ENCODE peak calls at places on chromosomes 11 and 22, in ten cellular contexts. One of them, this sample, is unnamed.

GRCh38 chr22:43381693-43382092 is 30.1 kb upstream of the MPPED1 start:
- DNase-seq in Peyer's patch: no peak
- DNase-seq in osteoblast: no peak
- DNase-seq in tibial artery: no peak
- DNase-seq in IMR-90: peak
- DNase-seq in iPS DF 6.9: no peak
- DNase-seq in lung: no peak
- DNase-seq in PC-3: no peak
- DNase-seq in endothelial cell of umbilical vein: no peak
- DNase-seq in SJSA1: no peak
- DNase-seq in this sample: no peak

GRCh38 chr11:117822031-117822521 is 2.5 kb downstream of the FXYD2 start:
- DNase-seq in SJSA1: no peak
- DNase-seq in IMR-90: no peak
- DNase-seq in endothelial cell of umbilical vein: no peak
- DNase-seq in PC-3: peak
- DNase-seq in lung: no peak
- DNase-seq in Peyer's patch: peak
- DNase-seq in tibial artery: no peak
- DNase-seq in iPS DF 6.9: no peak
- DNase-seq in osteoblast: peak
- DNase-seq in this sample: no peak

GRCh38 chr11:46183819-46184218 is 62.6 kb upstream of the PHF21A start:
- DNase-seq in PC-3: peak
- DNase-seq in IMR-90: peak
- DNase-seq in tibial artery: no peak
- DNase-seq in osteoblast: peak
- DNase-seq in SJSA1: no peak
- DNase-seq in lung: no peak
- DNase-seq in Peyer's patch: no peak
- DNase-seq in endothelial cell of umbilical vein: no peak
- DNase-seq in iPS DF 6.9: no peak
- DNase-seq in this sample: no peak

GRCh38 chr11:76321340-76321739 is 59.6 kb downstream of the THAP12 start:
- DNase-seq in osteoblast: no peak
- DNase-seq in iPS DF 6.9: no peak
- DNase-seq in IMR-90: no peak
- DNase-seq in PC-3: no peak
- DNase-seq in Peyer's patch: no peak
- DNase-seq in lung: no peak
- DNase-seq in SJSA1: no peak
- DNase-seq in endothelial cell of umbilical vein: no peak
- DNase-seq in tibial artery: no peak
- DNase-seq in this sample: no peak

GRCh38 chr11:86214710-86215109 is 29.8 kb upstream of the EED start:
- DNase-seq in PC-3: peak
- DNase-seq in endothelial cell of umbilical vein: no peak
- DNase-seq in iPS DF 6.9: no peak
- DNase-seq in IMR-90: no peak
- DNase-seq in SJSA1: no peak
- DNase-seq in lung: no peak
- DNase-seq in osteoblast: no peak
- DNase-seq in Peyer's patch: no peak
- DNase-seq in tibial artery: no peak
- DNase-seq in this sample: no peak

GRCh38 chr22:36998620-36999351 is 20.5 kb downstream of the TST start:
- DNase-seq in Peyer's patch: no peak
- DNase-seq in SJSA1: no peak
- DNase-seq in PC-3: no peak
- DNase-seq in iPS DF 6.9: no peak
- DNase-seq in endothelial cell of umbilical vein: no peak
- DNase-seq in IMR-90: peak
- DNase-seq in lung: no peak
- DNase-seq in osteoblast: peak
- DNase-seq in tibial artery: no peak
- DNase-seq in this sample: no peak

GRCh38 chr11:106706355-106706754 is 311.9 kb downstream of the GUCY1A2 start:
- DNase-seq in PC-3: peak
- DNase-seq in SJSA1: peak
- DNase-seq in IMR-90: peak
- DNase-seq in iPS DF 6.9: no peak
- DNase-seq in lung: no peak
- DNase-seq in osteoblast: no peak
- DNase-seq in Peyer's patch: no peak
- DNase-seq in tibial artery: no peak
- DNase-seq in endothelial cell of umbilical vein: no peak
- DNase-seq in this sample: no peak

GRCh38 chr11:44628730-44629361 is 63.4 kb downstream of the CD82 start:
- DNase-seq in lung: peak
- DNase-seq in PC-3: no peak
- DNase-seq in tibial artery: peak
- DNase-seq in SJSA1: no peak
- DNase-seq in IMR-90: no peak
- DNase-seq in iPS DF 6.9: no peak
- DNase-seq in Peyer's patch: peak
- DNase-seq in endothelial cell of umbilical vein: no peak
- DNase-seq in osteoblast: no peak
- DNase-seq in this sample: no peak

GRCh38 chr11:71321433-71322191 is 69.2 kb upstream of the SHANK2 start:
- DNase-seq in IMR-90: no peak
- DNase-seq in iPS DF 6.9: no peak
- DNase-seq in tibial artery: no peak
- DNase-seq in endothelial cell of umbilical vein: no peak
- DNase-seq in Peyer's patch: peak
- DNase-seq in SJSA1: no peak
- DNase-seq in PC-3: no peak
- DNase-seq in osteoblast: peak
- DNase-seq in lung: no peak
- DNase-seq in this sample: no peak

GRCh38 chr22:43275545-43275981 is 67.6 kb downstream of the SCUBE1 start:
- DNase-seq in tibial artery: no peak
- DNase-seq in Peyer's patch: no peak
- DNase-seq in SJSA1: peak
- DNase-seq in iPS DF 6.9: no peak
- DNase-seq in lung: no peak
- DNase-seq in IMR-90: peak
- DNase-seq in PC-3: peak
- DNase-seq in osteoblast: no peak
- DNase-seq in endothelial cell of umbilical vein: peak
- DNase-seq in this sample: no peak

GRCh38 chr11:103924166-103925013 is 112.0 kb upstream of the DDI1 start:
- DNase-seq in tibial artery: no peak
- DNase-seq in PC-3: no peak
- DNase-seq in iPS DF 6.9: no peak
- DNase-seq in Peyer's patch: no peak
- DNase-seq in osteoblast: no peak
- DNase-seq in IMR-90: peak
- DNase-seq in endothelial cell of umbilical vein: no peak
- DNase-seq in lung: no peak
- DNase-seq in SJSA1: no peak
- DNase-seq in this sample: no peak

GRCh38 chr11:43997022-43997665 is 50.6 kb upstream of the ACCSL start:
- DNase-seq in Peyer's patch: no peak
- DNase-seq in iPS DF 6.9: no peak
- DNase-seq in tibial artery: peak
- DNase-seq in osteoblast: no peak
- DNase-seq in lung: no peak
- DNase-seq in IMR-90: no peak
- DNase-seq in SJSA1: no peak
- DNase-seq in PC-3: no peak
- DNase-seq in endothelial cell of umbilical vein: no peak
- DNase-seq in this sample: no peak

GRCh38 chr11:118957549-118957948 is 1.5 kb downstream of the UPK2 start:
- DNase-seq in endothelial cell of umbilical vein: no peak
- DNase-seq in lung: no peak
- DNase-seq in IMR-90: no peak
- DNase-seq in Peyer's patch: no peak
- DNase-seq in iPS DF 6.9: no peak
- DNase-seq in tibial artery: no peak
- DNase-seq in osteoblast: peak
- DNase-seq in SJSA1: no peak
- DNase-seq in PC-3: no peak
- DNase-seq in this sample: no peak

GRCh38 chr11:73386026-73386425 is 9.8 kb downstream of the RELT start:
- DNase-seq in tibial artery: no peak
- DNase-seq in lung: peak
- DNase-seq in SJSA1: no peak
- DNase-seq in osteoblast: peak
- DNase-seq in IMR-90: no peak
- DNase-seq in endothelial cell of umbilical vein: no peak
- DNase-seq in iPS DF 6.9: no peak
- DNase-seq in Peyer's patch: no peak
- DNase-seq in PC-3: no peak
- DNase-seq in this sample: no peak

GRCh38 chr11:65861533-65862183 is 1.4 kb downstream of the MUS81 start:
- DNase-seq in endothelial cell of umbilical vein: no peak
- DNase-seq in PC-3: no peak
- DNase-seq in tibial artery: peak
- DNase-seq in osteoblast: peak
- DNase-seq in Peyer's patch: no peak
- DNase-seq in SJSA1: no peak
- DNase-seq in IMR-90: no peak
- DNase-seq in lung: no peak
- DNase-seq in iPS DF 6.9: no peak
- DNase-seq in this sample: no peak

GRCh38 chr22:39215070-39215396 is 29.7 kb downstream of the PDGFB start:
- DNase-seq in lung: no peak
- DNase-seq in tibial artery: peak
- DNase-seq in endothelial cell of umbilical vein: no peak
- DNase-seq in IMR-90: no peak
- DNase-seq in SJSA1: no peak
- DNase-seq in Peyer's patch: no peak
- DNase-seq in PC-3: no peak
- DNase-seq in osteoblast: no peak
- DNase-seq in iPS DF 6.9: no peak
- DNase-seq in this sample: no peak

GRCh38 chr11:2444301-2445106 is at the start of the genes KCNQ1 and TRPM5:
- DNase-seq in osteoblast: no peak
- DNase-seq in tibial artery: peak
- DNase-seq in Peyer's patch: peak
- DNase-seq in SJSA1: no peak
- DNase-seq in endothelial cell of umbilical vein: no peak
- DNase-seq in lung: peak
- DNase-seq in PC-3: peak
- DNase-seq in iPS DF 6.9: no peak
- DNase-seq in IMR-90: no peak
- DNase-seq in this sample: peak

GRCh38 chr22:50699754-50700386 is 27.2 kb downstream of the SHANK3 start:
- DNase-seq in PC-3: no peak
- DNase-seq in tibial artery: no peak
- DNase-seq in osteoblast: peak
- DNase-seq in Peyer's patch: peak
- DNase-seq in lung: no peak
- DNase-seq in SJSA1: no peak
- DNase-seq in endothelial cell of umbilical vein: no peak
- DNase-seq in iPS DF 6.9: no peak
- DNase-seq in IMR-90: no peak
- DNase-seq in this sample: no peak

GRCh38 chr22:27456696-27457503 is 344.7 kb downstream of the MN1 start:
- DNase-seq in SJSA1: peak
- DNase-seq in lung: no peak
- DNase-seq in iPS DF 6.9: no peak
- DNase-seq in endothelial cell of umbilical vein: peak
- DNase-seq in IMR-90: peak
- DNase-seq in PC-3: peak
- DNase-seq in osteoblast: peak
- DNase-seq in tibial artery: no peak
- DNase-seq in Peyer's patch: no peak
- DNase-seq in this sample: no peak

GRCh38 chr22:22558071-22558971 is 744 bp downstream of the PRAME start:
- DNase-seq in IMR-90: no peak
- DNase-seq in SJSA1: no peak
- DNase-seq in lung: no peak
- DNase-seq in osteoblast: peak
- DNase-seq in PC-3: no peak
- DNase-seq in iPS DF 6.9: no peak
- DNase-seq in tibial artery: no peak
- DNase-seq in endothelial cell of umbilical vein: no peak
- DNase-seq in Peyer's patch: no peak
- DNase-seq in this sample: no peak
- H3K4me3 ChIP-seq in IMR-90: no peak
- H3K4me3 ChIP-seq in SJSA1: no peak
- H3K4me3 ChIP-seq in lung: no peak
- H3K4me3 ChIP-seq in osteoblast: no peak
- H3K4me3 ChIP-seq in PC-3: peak
- H3K4me3 ChIP-seq in iPS DF 6.9: no peak
- H3K4me3 ChIP-seq in tibial artery: no peak
- H3K4me3 ChIP-seq in endothelial cell of umbilical vein: no peak
- H3K4me3 ChIP-seq in Peyer's patch: no peak
- H3K4me3 ChIP-seq in this sample: no peak

DNA sequence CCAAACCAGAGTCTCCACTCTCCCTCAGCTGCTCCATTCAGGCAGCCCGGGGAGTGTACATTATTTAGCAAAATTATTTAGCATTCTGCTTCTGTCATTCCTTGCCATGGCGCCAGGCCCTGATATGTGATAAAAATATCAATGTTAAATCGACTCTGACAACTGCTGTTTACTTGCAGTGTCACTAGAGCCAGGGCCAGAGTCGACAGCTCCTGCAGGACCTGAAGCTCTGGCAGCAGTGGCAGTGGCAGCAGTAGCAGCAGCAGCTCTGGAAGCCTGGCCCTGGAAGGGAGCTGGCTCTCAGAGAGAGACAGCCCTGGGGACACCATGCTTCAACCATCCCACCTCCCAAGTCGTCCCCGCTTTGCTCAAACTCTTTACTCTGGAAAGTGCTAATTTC is 224.5 kb downstream of the BUD13 start:
- DNase-seq in tibial artery: no peak
- DNase-seq in lung: no peak
- DNase-seq in SJSA1: no peak
- DNase-seq in endothelial cell of umbilical vein: no peak
- DNase-seq in IMR-90: no peak
- DNase-seq in Peyer's patch: no peak
- DNase-seq in PC-3: no peak
- DNase-seq in iPS DF 6.9: no peak
- DNase-seq in osteoblast: no peak
- DNase-seq in this sample: no peak
- H3K27ac ChIP-seq in tibial artery: no peak
- H3K27ac ChIP-seq in lung: no peak
- H3K27ac ChIP-seq in SJSA1: no peak
- H3K27ac ChIP-seq in endothelial cell of umbilical vein: no peak
- H3K27ac ChIP-seq in IMR-90: no peak
- H3K27ac ChIP-seq in Peyer's patch: no peak
- H3K27ac ChIP-seq in PC-3: no peak
- H3K27ac ChIP-seq in iPS DF 6.9: no peak
- H3K27ac ChIP-seq in osteoblast: no peak
- H3K27ac ChIP-seq in this sample: no peak

GRCh38 chr11:26994579-26995210 is 783 bp downstream of the FIBIN start:
- DNase-seq in Peyer's patch: peak
- DNase-seq in iPS DF 6.9: no peak
- DNase-seq in endothelial cell of umbilical vein: no peak
- DNase-seq in osteoblast: no peak
- DNase-seq in tibial artery: peak
- DNase-seq in SJSA1: no peak
- DNase-seq in PC-3: no peak
- DNase-seq in IMR-90: no peak
- DNase-seq in lung: no peak
- DNase-seq in this sample: no peak
- H3K4me3 ChIP-seq in Peyer's patch: peak
- H3K4me3 ChIP-seq in iPS DF 6.9: no peak
- H3K4me3 ChIP-seq in endothelial cell of umbilical vein: no peak
- H3K4me3 ChIP-seq in osteoblast: peak
- H3K4me3 ChIP-seq in tibial artery: peak
- H3K4me3 ChIP-seq in SJSA1: peak
- H3K4me3 ChIP-seq in PC-3: no peak
- H3K4me3 ChIP-seq in IMR-90: peak
- H3K4me3 ChIP-seq in lung: peak
- H3K4me3 ChIP-seq in this sample: peak

GRCh38 chr22:19959043-19959586 is 17.5 kb upstream of the TXNRD2 start:
- DNase-seq in lung: peak
- DNase-seq in IMR-90: peak
- DNase-seq in SJSA1: no peak
- DNase-seq in PC-3: no peak
- DNase-seq in endothelial cell of umbilical vein: peak
- DNase-seq in osteoblast: peak
- DNase-seq in tibial artery: peak
- DNase-seq in Peyer's patch: peak
- DNase-seq in iPS DF 6.9: peak
- DNase-seq in this sample: peak
- H3K27ac ChIP-seq in lung: no peak
- H3K27ac ChIP-seq in IMR-90: no peak
- H3K27ac ChIP-seq in SJSA1: no peak
- H3K27ac ChIP-seq in PC-3: no peak
- H3K27ac ChIP-seq in endothelial cell of umbilical vein: no peak
- H3K27ac ChIP-seq in osteoblast: no peak
- H3K27ac ChIP-seq in tibial artery: peak
- H3K27ac ChIP-seq in Peyer's patch: no peak
- H3K27ac ChIP-seq in iPS DF 6.9: no peak
- H3K27ac ChIP-seq in this sample: no peak